ENCODE peak calls at places on chromosome 5, in nine cellular contexts. Q, F, E, R, S, I, A, J and U are unnamed samples.

GRCh38 chr5:180059326-180059725 is 12.2 kb downstream of the RNF130 start:
- DNase-seq in A (no peak), I (no peak), R (no peak), S (no peak), F (no peak), J (no peak), Q (no peak), E (no peak), U (no peak)

GRCh38 chr5:1640276-1640898 is 116.6 kb upstream of the LPCAT1 start:
- DNase-seq in I (no peak), F (no peak), A (no peak), Q (no peak), E (no peak), S (no peak), J (no peak), R (no peak), U (no peak)

GRCh38 chr5:136814621-136815378 is 449.5 kb upstream of the TRPC7 start:
- DNase-seq in Q (no peak), S (no peak), E (no peak), R (no peak), J (peak; percentile 31), I (no peak), F (no peak), A (no peak), U (no peak)

GRCh38 chr5:10534491-10535236 is 29.2 kb upstream of the ANKRD33B start:
- DNase-seq in R (no peak), E (no peak), I (no peak), Q (no peak), A (no peak), F (no peak), J (no peak), S (no peak), U (no peak)

GRCh38 chr5:29143266-29143665 is 2050.2 kb upstream of the CDH6 start:
- DNase-seq in J (no peak), R (no peak), A (no peak), Q (no peak), E (no peak), F (no peak), I (no peak), S (no peak), U (no peak)

GRCh38 chr5:82225525-82226172 is 52.5 kb downstream of the RPS23 start:
- DNase-seq in E (peak; percentile 48), Q (no peak), J (peak; percentile 85), I (no peak), F (peak; percentile 78), A (peak; percentile 37), S (peak; percentile 55), R (peak; percentile 56), U (peak; percentile 50)

GRCh38 chr5:78492650-78493049 is 132.2 kb downstream of the SCAMP1 start:
- DNase-seq in Q (no peak), R (no peak), A (no peak), E (no peak), S (no peak), J (no peak), I (no peak), F (no peak), U (no peak)

GRCh38 chr5:79109527-79110492 is 1.8 kb upstream of the BHMT start:
- DNase-seq in J (no peak), Q (no peak), F (no peak), A (no peak), I (no peak), E (no peak), S (peak; percentile 28), R (no peak), U (no peak)

GRCh38 chr5:127013407-127013806 is 17.0 kb downstream of the MARCHF3 start:
- DNase-seq in S (no peak), E (no peak), R (no peak), F (no peak), I (no peak), J (peak; percentile 31), Q (no peak), A (no peak), U (no peak)

GRCh38 chr5:127012933-127013332 is 17.4 kb downstream of the MARCHF3 start:
- DNase-seq in Q (no peak), I (no peak), F (no peak), R (no peak), J (peak; percentile 72), S (no peak), A (no peak), E (no peak), U (no peak)

GRCh38 chr5:127011151-127011550 is 19.2 kb downstream of the MARCHF3 start:
- DNase-seq in Q (no peak), J (peak; percentile 97), E (no peak), F (no peak), S (no peak), A (no peak), I (no peak), R (no peak), U (no peak)

GRCh38 chr5:127010362-127010761 is 20.0 kb downstream of the MARCHF3 start:
- DNase-seq in I (no peak), J (peak; percentile 29), A (no peak), S (no peak), R (no peak), Q (no peak), E (no peak), F (no peak), U (no peak)

DNA sequence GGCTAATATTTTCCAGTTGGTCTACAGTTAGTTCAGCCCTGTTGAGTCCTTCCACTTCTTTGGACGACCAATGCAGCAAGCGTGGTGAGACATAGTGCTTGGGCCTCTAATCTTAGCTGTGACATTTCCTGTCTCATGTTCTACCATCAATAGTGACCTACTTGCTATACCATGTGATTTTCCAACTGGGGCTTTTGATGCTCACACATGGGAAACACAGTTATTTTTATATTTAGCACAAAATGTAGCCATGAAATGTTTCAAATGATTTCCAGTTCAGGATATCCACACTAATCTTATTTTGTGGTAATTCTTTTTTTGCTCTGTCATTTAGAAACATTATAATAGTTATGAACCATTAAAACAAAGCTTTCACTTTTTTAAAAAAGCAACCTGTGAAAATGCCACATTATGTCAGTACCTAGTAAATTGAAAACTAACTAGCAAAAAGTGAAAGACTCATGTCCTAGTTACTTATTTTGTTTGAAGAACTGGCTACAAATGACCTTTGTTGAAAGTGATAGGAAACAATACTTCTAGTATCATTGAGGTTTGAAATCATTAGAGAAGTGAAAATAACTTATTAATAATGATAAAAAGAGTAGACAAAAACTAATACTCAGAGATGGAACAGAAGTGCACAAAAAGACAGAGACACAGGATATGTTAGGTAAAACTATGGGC is 18.3 kb downstream of the MARCHF3 start:
- DNase-seq in F (no peak), Q (no peak), A (no peak), R (no peak), I (no peak), S (no peak), J (peak; percentile 20), E (no peak), U (no peak)
- TF ChIP-seq POLR2A in F (no peak), Q (no peak), A (no peak), R (no peak), I (no peak), S (no peak), J (no peak), E (no peak), U (no peak)

GRCh38 chr5:157115502-157115901 is 6.7 kb upstream of the HAVCR2 start:
- DNase-seq in I (no peak), S (no peak), Q (no peak), A (no peak), F (no peak), E (no peak), J (no peak), R (no peak), U (no peak)

GRCh38 chr5:157121709-157122108 is 12.9 kb upstream of the HAVCR2 start:
- DNase-seq in I (no peak), R (no peak), J (no peak), F (no peak), S (no peak), Q (no peak), A (no peak), E (no peak), U (no peak)

GRCh38 chr5:157116483-157116954 is 7.7 kb upstream of the HAVCR2 start:
- DNase-seq in I (no peak), F (no peak), Q (no peak), A (no peak), J (no peak), E (no peak), S (no peak), R (no peak), U (no peak)

GRCh38 chr5:157115012-157115411 is 6.2 kb upstream of the HAVCR2 start:
- DNase-seq in S (no peak), Q (no peak), E (no peak), I (no peak), R (no peak), J (no peak), F (no peak), A (no peak), U (no peak)

GRCh38 chr5:157120102-157120501 is 11.3 kb upstream of the HAVCR2 start:
- DNase-seq in Q (no peak), I (no peak), J (no peak), R (no peak), F (no peak), S (no peak), E (no peak), A (no peak), U (no peak)
- H3K4me1 ChIP-seq in Q (no peaks in the 10 kb centered on the region), I (no peaks in the 10 kb centered on the region), J (no peaks in the 10 kb centered on the region), R (no peaks in the 10 kb centered on the region), F (no peaks in the 10 kb centered on the region), S (no peaks in the 10 kb centered on the region), E (no peaks in the 10 kb centered on the region), A (no peaks in the 10 kb centered on the region), U (no peaks in the 10 kb centered on the region)

GRCh38 chr5:13627673-13628454 is 316.6 kb downstream of the DNAH5 start:
- DNase-seq in F (no peak), I (no peak), A (no peak), E (no peak), R (no peak), Q (no peak), J (no peak), S (no peak), U (no peak)

GRCh38 chr5:13629218-13629617 is 315.3 kb downstream of the DNAH5 start:
- DNase-seq in J (no peak), F (no peak), R (no peak), I (no peak), S (no peak), Q (no peak), E (no peak), A (no peak), U (no peak)

DNA sequence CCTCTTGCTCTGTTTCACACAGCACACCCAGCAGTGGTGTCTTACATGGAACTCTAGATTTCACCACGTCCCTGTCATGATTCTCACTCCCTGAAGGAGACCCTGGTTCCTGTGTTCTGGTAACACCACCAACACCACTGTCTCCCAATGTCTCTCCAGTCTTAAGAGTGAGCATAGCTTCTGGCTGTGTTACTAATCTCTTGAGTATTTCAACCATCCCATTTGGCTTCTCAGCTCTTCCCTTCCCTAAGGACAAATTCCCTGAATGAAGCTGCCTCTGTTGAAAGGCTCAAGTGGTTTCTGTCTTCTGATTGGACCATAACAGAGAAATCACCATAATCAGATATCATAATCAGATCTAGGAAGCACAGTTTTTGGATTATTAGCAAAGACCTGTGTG is 311.8 kb downstream of the DNAH5 start:
- DNase-seq in Q (no peak), E (no peak), I (no peak), A (no peak), S (no peak), J (peak; percentile 36), F (no peak), R (no peak), U (no peak)
- TF ChIP-seq CTCF in Q (no peak), E (no peak), I (no peak), A (no peak), S (no peak), J (no peak), F (no peak), R (no peak), U (no peak)

DNA sequence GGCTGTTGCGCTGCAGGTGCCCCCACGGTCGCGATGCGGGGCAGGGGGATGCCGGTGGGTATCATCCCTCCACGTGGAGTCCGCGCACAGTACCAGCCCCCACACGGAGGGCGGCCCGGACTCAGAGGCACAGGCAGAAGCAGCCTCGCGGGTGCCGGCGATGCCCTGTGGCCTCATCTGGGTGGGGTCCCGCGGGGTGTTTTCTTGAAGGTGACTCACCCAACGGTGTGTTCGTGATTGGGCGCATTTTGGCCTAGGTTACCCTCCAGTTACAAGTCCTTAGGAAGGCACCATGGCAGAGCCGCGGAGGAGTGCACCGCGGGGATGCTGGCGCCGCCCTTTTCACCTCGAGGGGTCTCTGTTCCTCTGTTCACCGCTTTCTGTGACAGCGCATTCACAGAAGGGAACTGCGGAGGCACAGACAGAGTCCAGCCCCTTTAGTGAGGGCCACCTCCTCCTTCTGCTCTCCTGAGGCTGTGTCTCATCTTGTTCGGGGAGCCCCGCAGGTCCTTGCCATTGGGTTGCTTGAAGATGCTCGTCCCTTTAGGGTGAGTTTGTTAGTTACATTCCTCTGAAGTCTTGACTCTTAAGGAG is 21.6 kb upstream of the EXOC3 start:
- DNase-seq in A (no peak), Q (no peak), E (no peak), R (no peak), J (no peak), F (no peak), S (no peak), I (no peak), U (no peak)
- TF ChIP-seq POLR2A in A (no peak), Q (no peak), E (no peak), R (no peak), J (no peak), F (no peak), S (no peak), I (no peak), U (no peak)